ENCODE peak calls at places on chromosomes 7 and 10, in ten cellular contexts. X, P, G, F, H, A, V, Y, L and R are unnamed samples. For H3K4me1, the result is how much of the 10 kb centered on the place peaks cover.

GRCh38 chr7:148204639-148205292 is 385.8 kb upstream of the C7orf33 start:
- DNase-seq in L (no peak), A (no peak), X (no peak), H (no peak), G (no peak), Y (no peak), F (no peak), V (no peak), P (no peak), R (no peak)

GRCh38 chr10:110414563-110415309 is 83.0 kb upstream of the DUSP5 start:
- DNase-seq in V (peak), G (peak), Y (no peak), A (no peak), H (peak), P (no peak), X (no peak), F (no peak), L (peak), R (no peak)

GRCh38 chr7:5324961-5325360 is 42.2 kb downstream of the SLC29A4 start:
- DNase-seq in G (no peak), V (no peak), F (no peak), P (no peak), X (no peak), A (no peak), L (no peak), H (no peak), Y (no peak), R (no peak)

GRCh38 chr10:28668363-28669226 is 8.7 kb upstream of the BAMBI start:
- DNase-seq in Y (no peak), G (no peak), P (peak), V (peak), L (no peak), X (no peak), A (peak), F (no peak), H (peak), R (no peak)

GRCh38 chr10:30805061-30805460 is 175.5 kb upstream of the LYZL2 start:
- DNase-seq in P (no peak), V (no peak), F (no peak), G (no peak), Y (no peak), X (no peak), L (no peak), H (no peak), A (no peak), R (no peak)

GRCh38 chr7:92695308-92696261 is 105.4 kb upstream of the FAM133B start:
- DNase-seq in V (no peak), P (peak), X (peak), G (no peak), A (peak), H (no peak), Y (peak), L (no peak), F (no peak), R (no peak)

GRCh38 chr7:130909161-130909836 is 175.3 kb upstream of the KLF14 start:
- DNase-seq in H (no peak), A (no peak), P (no peak), Y (no peak), G (no peak), V (no peak), F (no peak), L (no peak), X (no peak), R (no peak)

GRCh38 chr10:52598936-52599335 is 173.6 kb downstream of the MBL2 start:
- DNase-seq in X (no peak), H (no peak), Y (no peak), A (no peak), V (no peak), L (no peak), F (no peak), G (no peak), P (no peak), R (no peak)

GRCh38 chr10:46248651-46249131 is 38.1 kb upstream of the ANTXRL start:
- DNase-seq in F (peak), G (no peak), P (no peak), Y (no peak), V (no peak), A (no peak), L (no peak), H (peak), X (no peak), R (no peak)

GRCh38 chr10:24448351-24449009 is 239.5 kb downstream of the KIAA1217 start:
- DNase-seq in A (no peak), X (peak), L (no peak), V (no peak), P (no peak), H (no peak), F (no peak), G (no peak), Y (no peak), R (no peak)

DNA sequence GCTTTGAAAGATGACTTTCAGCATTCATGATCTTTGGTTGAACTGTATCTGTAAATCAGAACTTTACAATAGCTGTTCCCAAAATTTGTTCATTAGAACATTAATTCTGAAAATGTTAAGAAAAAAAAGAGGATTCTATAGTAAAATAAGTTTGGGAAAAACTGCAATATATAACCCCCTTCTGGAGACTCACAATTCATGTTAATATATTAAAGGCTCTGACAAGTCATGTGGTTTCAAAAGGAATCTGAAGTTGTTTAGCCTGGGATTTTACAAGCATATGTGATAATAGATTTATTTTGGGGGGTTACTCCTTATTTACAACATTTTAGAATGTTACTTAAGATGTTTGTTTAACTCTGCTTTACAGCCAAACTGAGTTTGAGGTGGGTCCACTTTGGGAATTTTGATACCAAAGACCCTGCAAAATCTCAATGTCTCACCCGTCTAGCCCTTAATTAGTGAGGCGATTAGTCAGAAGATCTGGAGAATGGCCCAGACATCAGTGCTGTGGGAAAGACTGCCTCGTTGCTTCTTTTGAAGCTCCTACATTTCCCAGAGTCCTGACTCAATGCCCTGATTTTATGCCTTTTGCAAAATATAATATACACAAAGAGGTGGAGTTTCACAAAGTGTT is 40.0 kb downstream of the CDK1 start:
- DNase-seq in G (no peak), X (peak), F (no peak), H (no peak), P (no peak), Y (no peak), V (no peak), A (no peak), L (no peak), R (no peak)
- H3K27ac ChIP-seq in G (no peak), X (no peak), F (no peak), H (no peak), P (no peak), Y (peak), V (no peak), A (no peak), L (no peak), R (no peak)

DNA sequence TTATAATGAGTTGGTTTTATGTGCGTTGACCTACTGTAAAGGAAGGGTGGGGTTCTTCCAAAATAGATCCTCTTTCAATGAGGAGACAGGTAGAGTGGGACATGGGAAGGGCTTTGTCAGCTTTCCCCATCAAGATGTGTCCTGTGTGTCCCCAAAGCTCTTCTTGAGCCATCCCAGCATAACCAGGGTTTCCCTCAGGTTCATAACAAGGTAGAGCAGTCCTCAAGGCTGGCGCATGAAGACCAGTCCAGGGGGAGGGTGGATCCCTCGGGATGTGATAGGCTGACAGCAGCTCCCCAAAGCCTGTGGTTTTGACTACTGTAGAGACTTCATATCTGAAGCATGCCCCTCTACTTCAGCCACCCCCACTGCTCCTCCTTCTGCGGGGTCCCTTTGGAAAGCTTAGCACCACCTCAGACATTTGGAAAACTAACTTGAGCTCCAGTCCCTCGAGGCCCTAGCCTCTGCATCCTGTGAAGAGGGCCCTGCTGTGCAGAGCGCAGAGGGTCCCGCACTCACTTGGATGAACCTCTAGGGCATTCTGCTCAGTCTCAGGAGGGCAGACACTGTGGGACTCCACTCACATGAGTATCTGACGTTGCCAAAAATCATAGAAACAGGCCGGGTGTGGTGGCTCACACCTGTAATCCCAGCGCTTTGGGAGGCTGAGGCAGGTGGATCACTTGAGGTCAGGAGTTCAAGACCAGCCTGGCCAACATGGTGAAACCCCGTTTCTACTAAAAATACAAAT is 1.0 kb upstream of the GIMAP8 start:
- DNase-seq in X (no peak), A (no peak), L (no peak), G (no peak), F (no peak), H (no peak), V (no peak), Y (no peak), P (no peak), R (no peak)
- H3K4me1 ChIP-seq in X (under half), A (under half), L (half or more), G (under half), F (under half), H (under half), V (under half), Y (under half), P (half or more), R (under half)

GRCh38 chr10:29807407-29807806 is 172.6 kb upstream of the SVIL start:
- DNase-seq in X (peak), H (no peak), V (no peak), P (no peak), F (no peak), A (no peak), L (no peak), G (no peak), Y (no peak), R (no peak)

GRCh38 chr10:29805134-29805691 is 170.4 kb upstream of the SVIL start:
- DNase-seq in Y (no peak), P (no peak), G (no peak), F (peak), H (no peak), A (no peak), X (no peak), L (no peak), V (no peak), R (no peak)

GRCh38 chr10:29798876-29799690 is 164.3 kb upstream of the SVIL start:
- DNase-seq in A (no peak), Y (no peak), F (peak), P (no peak), X (no peak), G (no peak), V (no peak), L (no peak), H (no peak), R (no peak)

GRCh38 chr10:29806350-29806788 is 171.6 kb upstream of the SVIL start:
- DNase-seq in X (peak), F (no peak), V (no peak), Y (no peak), P (no peak), L (no peak), A (no peak), G (no peak), H (no peak), R (no peak)

DNA sequence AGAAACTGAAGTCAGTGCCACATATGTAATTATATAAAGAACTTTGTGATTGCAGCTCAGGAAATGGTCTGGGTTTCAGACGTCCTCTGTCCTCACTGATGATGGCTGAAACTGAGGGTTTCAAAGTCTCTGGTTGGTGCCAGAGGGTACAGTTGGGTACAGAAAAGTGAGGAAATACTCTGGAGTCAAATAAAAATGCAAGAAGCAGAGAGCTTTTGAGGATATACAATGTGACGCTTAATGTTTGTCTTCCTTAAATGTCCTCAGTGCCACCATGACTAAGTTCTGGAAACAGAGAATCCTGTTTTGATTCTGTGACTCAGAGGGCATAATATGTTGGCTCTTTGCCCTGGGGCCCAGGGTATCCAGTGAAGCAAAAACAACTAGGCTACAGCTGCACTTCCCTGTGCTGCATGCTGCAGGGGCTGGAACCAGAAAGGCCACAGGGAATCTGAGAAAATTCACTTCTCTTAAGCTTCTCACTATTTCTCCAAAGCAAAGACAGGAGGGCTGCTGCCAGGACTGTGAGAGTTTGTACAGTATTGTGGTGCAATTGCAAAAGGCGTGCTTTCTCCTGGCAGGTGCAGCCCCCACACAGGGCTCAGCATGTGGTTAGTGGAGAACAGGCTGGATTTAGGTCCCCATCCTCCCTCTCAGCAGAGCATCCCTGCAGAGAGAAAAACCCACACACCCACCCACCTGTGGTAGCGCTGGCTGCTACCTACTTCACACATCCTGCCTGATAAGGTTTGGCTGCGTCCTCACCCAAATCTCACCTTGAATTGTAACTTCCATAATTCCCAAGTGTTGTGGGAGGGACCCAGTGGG is 169.5 kb upstream of the SVIL start:
- DNase-seq in P (no peak), L (no peak), X (peak), V (no peak), F (peak), Y (peak), H (no peak), G (no peak), A (no peak), R (no peak)
- H3K27ac ChIP-seq in P (no peak), L (no peak), X (peak), V (no peak), F (no peak), Y (no peak), H (no peak), G (no peak), A (no peak), R (no peak)

DNA sequence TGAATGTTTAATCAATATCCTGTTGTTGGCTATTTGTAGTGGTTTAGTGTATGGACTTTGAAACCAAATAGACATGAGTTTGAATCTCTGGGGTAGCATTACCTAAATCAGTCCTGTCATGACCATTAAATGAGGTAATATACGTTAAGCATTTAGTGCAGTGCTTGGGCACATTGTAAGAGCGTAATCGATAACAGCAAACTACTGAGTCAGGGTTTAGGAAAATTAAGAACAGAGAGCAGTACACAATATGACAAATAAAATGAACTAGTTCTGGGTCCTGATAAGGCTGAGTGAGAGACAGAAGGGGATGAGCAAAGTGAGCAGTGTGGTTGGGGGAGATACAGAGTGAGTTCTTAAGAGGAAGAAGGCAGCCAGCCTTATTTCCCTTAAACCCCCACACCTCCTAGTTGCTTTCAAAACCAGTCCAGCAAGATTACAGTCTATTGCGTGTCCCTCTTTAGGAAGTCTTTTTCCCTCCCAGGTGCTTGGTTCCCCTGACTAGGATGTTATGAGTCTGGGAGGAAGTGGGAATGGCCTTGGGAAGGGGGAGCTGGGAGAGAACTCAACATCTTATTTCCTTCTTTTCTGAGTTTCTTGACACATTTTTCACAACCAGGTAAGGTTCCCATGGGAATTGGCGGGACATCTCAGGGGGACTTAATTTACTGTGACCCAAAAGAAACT is 171.0 kb downstream of the SND1 start:
- DNase-seq in G (no peak), F (no peak), L (no peak), H (no peak), V (no peak), Y (no peak), P (no peak), A (no peak), X (no peak), R (peak)
- H3K4me1 ChIP-seq in G (under half), F (under half), L (under half), H (under half), V (under half), Y (under half), P (under half), A (under half), X (under half), R (under half)

GRCh38 chr7:27873006-27873295 is 133.0 kb downstream of the TAX1BP1 start:
- DNase-seq in P (no peak), G (no peak), X (no peak), F (no peak), A (no peak), Y (no peak), H (no peak), L (no peak), V (no peak), R (no peak)
- H3K27ac ChIP-seq in P (no peak), G (no peak), X (no peak), F (no peak), A (no peak), Y (no peak), H (no peak), L (no peak), V (no peak), R (no peak)

GRCh38 chr7:128740996-128741395 is 1.8 kb downstream of the CALU start:
- DNase-seq in Y (peak), V (no peak), H (no peak), L (no peak), A (no peak), P (no peak), F (no peak), X (no peak), G (no peak), R (no peak)

GRCh38 chr7:128739990-128740682 is 977 bp downstream of the CALU start:
- DNase-seq in V (no peak), L (no peak), P (no peak), H (no peak), G (no peak), F (no peak), Y (no peak), X (no peak), A (no peak), R (no peak)

GRCh38 chr7:128743112-128743772 is 4.1 kb downstream of the CALU start:
- DNase-seq in P (no peak), X (no peak), A (no peak), Y (no peak), G (no peak), L (no peak), F (no peak), H (no peak), V (no peak), R (no peak)

GRCh38 chr7:128741491-128741890 is 2.3 kb downstream of the CALU start:
- DNase-seq in F (no peak), X (no peak), G (no peak), P (no peak), H (no peak), A (no peak), V (no peak), L (no peak), Y (no peak), R (no peak)

DNA sequence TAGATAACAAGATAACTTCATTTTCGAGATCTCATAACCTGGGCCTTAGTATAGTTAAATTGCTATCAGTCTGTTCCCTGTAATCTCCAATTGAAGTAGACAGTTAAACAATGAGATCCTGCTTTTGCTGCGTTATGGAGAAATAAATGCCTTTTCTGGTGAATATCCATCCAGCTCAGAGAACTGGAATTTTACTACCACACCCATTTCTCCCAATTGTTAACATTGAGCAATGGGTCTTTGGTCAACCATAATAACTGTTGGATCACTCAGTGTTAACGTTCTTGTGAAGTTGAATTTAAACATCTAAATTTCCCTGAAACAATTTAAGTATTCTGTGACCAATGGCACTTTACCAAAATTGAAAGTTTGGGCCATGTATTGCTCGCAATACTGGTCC is 3.0 kb downstream of the CALU start:
- DNase-seq in F (no peak), L (no peak), P (no peak), H (no peak), A (no peak), G (no peak), Y (no peak), V (no peak), X (peak), R (no peak)
- H3K4me1 ChIP-seq in F (under half), L (under half), P (half or more), H (under half), A (under half), G (under half), Y (half or more), V (under half), X (under half), R (under half)

GRCh38 chr7:7226407-7226806 is 44.1 kb downstream of the C1GALT1 start:
- DNase-seq in Y (no peak), A (no peak), L (no peak), V (no peak), X (no peak), P (no peak), H (no peak), F (no peak), G (no peak), R (no peak)

GRCh38 chr7:7228472-7228871 is 46.1 kb downstream of the C1GALT1 start:
- DNase-seq in A (no peak), Y (no peak), X (peak), P (no peak), V (no peak), G (no peak), H (no peak), F (no peak), L (no peak), R (no peak)

GRCh38 chr7:7231005-7231404 is 48.7 kb downstream of the C1GALT1 start:
- DNase-seq in P (no peak), X (no peak), A (no peak), H (no peak), Y (no peak), V (no peak), F (no peak), G (no peak), L (no peak), R (no peak)

GRCh38 chr7:7231865-7232264 is 49.5 kb downstream of the C1GALT1 start:
- DNase-seq in P (no peak), Y (no peak), X (no peak), F (no peak), A (no peak), L (no peak), H (no peak), V (no peak), G (no peak), R (no peak)

GRCh38 chr7:7228967-7229366 is 46.6 kb downstream of the C1GALT1 start:
- DNase-seq in L (no peak), V (no peak), Y (no peak), F (no peak), H (no peak), G (no peak), X (no peak), A (no peak), P (no peak), R (no peak)
- H3K27ac ChIP-seq in L (no peak), V (no peak), Y (no peak), F (no peak), H (no peak), G (no peak), X (no peak), A (peak), P (no peak), R (no peak)

GRCh38 chr7:4010923-4011656 is 671.0 kb upstream of the FOXK1 start:
- DNase-seq in L (no peak), A (no peak), P (no peak), X (no peak), H (no peak), Y (no peak), V (no peak), F (no peak), G (no peak), R (no peak)
- H3K4me1 ChIP-seq in L (under half), A (under half), P (under half), X (under half), H (under half), Y (under half), V (under half), F (under half), G (under half), R (under half)